ENCODE peak calls at places on chromosomes 5 and 9, in seven cellular contexts. L is IMR-90, N is mesendoderm, I is neuronal stem cell, S is trophoblast cell, A is H9, E is H1. M is an unnamed sample.

GRCh38 chr5:143682221-143682620 is 129.7 kb upstream of the HMHB1 start:
- DNase-seq in L (peak; percentile 79), N (no peak), I (no peak), S (no peak), A (no peak), E (no peak), M (peak; percentile 13)

GRCh38 chr5:100273846-100274580 is 261.2 kb upstream of the FAM174A start:
- DNase-seq in L (no peak), N (no peak), I (no peak), S (peak; percentile 63), A (no peak), E (no peak), M (no peak)

GRCh38 chr5:172280937-172281336 is 2.6 kb downstream of the UBTD2 start:
- DNase-seq in L (peak; percentile 77), N (no peak), I (no peak), S (no peak), A (no peak), E (no peak), M (peak; percentile 53)

GRCh38 chr5:132293066-132293991 is 865 bp upstream of the SLC22A4 start:
- DNase-seq in L (peak; percentile 87), N (peak; percentile 90), I (peak; percentile 76), S (peak; percentile 97), A (peak; percentile 79), E (no peak), M (peak; percentile 95)

GRCh38 chr5:12358371-12359090 is 454.3 kb upstream of the CTNND2 start:
- DNase-seq in L (no peak), N (no peak), I (no peak), S (no peak), A (no peak), E (no peak), M (no peak)

GRCh38 chr9:136882109-136882946 is 4.0 kb upstream of the TRAF2 start:
- DNase-seq in L (peak; percentile 87), N (peak; percentile 63), I (no peak), S (peak; percentile 61), A (peak; percentile 62), E (no peak), M (peak; percentile 95)

GRCh38 chr5:92945630-92946097 is 635.4 kb downstream of the NR2F1-AS1 start:
- DNase-seq in L (peak; percentile 28), N (no peak), I (no peak), S (no peak), A (no peak), E (no peak), M (no peak)

GRCh38 chr5:100668511-100668910 is 133.3 kb downstream of the FAM174A start:
- DNase-seq in L (peak; percentile 48), N (peak; percentile 76), I (no peak), S (no peak), A (no peak), E (no peak), M (peak; percentile 26)

GRCh38 chr5:179906294-179906794 is 1.4 kb downstream of the TBC1D9B start:
- DNase-seq in L (no peak), N (no peak), I (no peak), S (no peak), A (peak; percentile 43), E (no peak), M (no peak)

GRCh38 chr5:179902763-179903158 is 4.9 kb downstream of the TBC1D9B start:
- DNase-seq in L (no peak), N (no peak), I (no peak), S (no peak), A (no peak), E (no peak), M (no peak)

GRCh38 chr5:179906795-179907569 is 715 bp downstream of the TBC1D9B start:
- DNase-seq in L (peak; percentile 7), N (no peak), I (no peak), S (no peak), A (peak; percentile 56), E (no peak), M (peak; percentile 28)

GRCh38 chr5:179904463-179905143 is 3.1 kb downstream of the TBC1D9B start:
- DNase-seq in L (no peak), N (no peak), I (no peak), S (no peak), A (no peak), E (no peak), M (no peak)

DNA sequence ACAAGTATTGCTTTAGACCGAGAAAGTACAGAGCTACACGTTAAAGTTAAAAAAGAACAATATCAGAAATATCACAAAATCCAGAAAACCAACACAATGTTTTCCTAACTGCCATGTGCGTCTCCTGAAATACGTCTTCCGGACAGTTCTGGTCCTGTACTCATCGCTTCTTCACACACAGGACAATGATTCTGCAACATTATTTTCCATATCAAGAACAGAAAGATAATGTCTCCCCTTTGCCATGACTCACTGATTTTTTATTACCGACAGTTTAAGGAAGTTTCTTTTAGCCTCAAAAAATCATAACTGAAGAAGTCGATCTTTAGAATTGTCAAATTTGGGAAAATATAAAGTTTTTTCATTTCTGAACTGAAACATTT is 2.6 kb downstream of the TBC1D9B start:
- DNase-seq in L (no peak), N (no peak), I (no peak), S (no peak), A (no peak), E (no peak), M (no peak)
- H3K79me1 ChIP-seq in L (peaks cover 34% of the 10 kb centered on the region), N (peaks cover 5% of the 10 kb centered on the region), I (peaks cover 10% of the 10 kb centered on the region), S (peaks cover 4% of the 10 kb centered on the region), A (no peaks in the 10 kb centered on the region), E (peaks cover 6% of the 10 kb centered on the region), M (peaks cover 45% of the 10 kb centered on the region)

GRCh38 chr5:140540227-140540626 is 7.2 kb upstream of the EIF4EBP3 start:
- DNase-seq in L (no peak), N (no peak), I (no peak), S (no peak), A (no peak), E (no peak), M (no peak)
- H3K79me1 ChIP-seq in L (no peaks in the 10 kb centered on the region), N (no peaks in the 10 kb centered on the region), I (peaks cover 3% of the 10 kb centered on the region), S (no peaks in the 10 kb centered on the region), A (no peaks in the 10 kb centered on the region), E (no peaks in the 10 kb centered on the region), M (peaks cover 10% of the 10 kb centered on the region)

GRCh38 chr9:105954517-105954916 is 260.2 kb downstream of the TMEM38B start:
- DNase-seq in L (no peak), N (no peak), I (no peak), S (no peak), A (no peak), E (no peak), M (no peak)

GRCh38 chr9:105950894-105951293 is 256.6 kb downstream of the TMEM38B start:
- DNase-seq in L (no peak), N (no peak), I (no peak), S (no peak), A (no peak), E (no peak), M (no peak)

GRCh38 chr9:105950448-105950847 is 256.1 kb downstream of the TMEM38B start:
- DNase-seq in L (no peak), N (no peak), I (no peak), S (no peak), A (no peak), E (no peak), M (no peak)
- H3K79me1 ChIP-seq in L (no peaks in the 10 kb centered on the region), N (no peaks in the 10 kb centered on the region), I (no peaks in the 10 kb centered on the region), S (no peaks in the 10 kb centered on the region), A (no peaks in the 10 kb centered on the region), E (no peaks in the 10 kb centered on the region), M (no peaks in the 10 kb centered on the region)

DNA sequence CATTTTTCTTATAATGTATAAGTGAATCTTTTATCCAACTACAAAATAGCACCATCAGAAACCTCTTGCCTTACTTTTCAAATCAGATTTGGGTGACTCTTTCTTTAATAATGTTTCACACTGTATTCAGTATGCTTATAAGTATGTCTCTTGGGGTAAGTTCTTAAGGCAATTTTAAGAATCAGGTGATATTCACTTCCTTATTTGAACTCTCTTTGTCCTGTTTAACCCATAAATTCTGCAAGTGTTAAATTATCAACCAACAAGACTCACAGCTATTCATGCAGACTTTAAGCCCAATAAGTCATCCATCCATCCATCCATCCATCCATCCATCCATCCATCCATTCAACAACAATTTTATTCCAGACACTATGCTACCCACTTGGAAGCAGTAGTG is 142.7 kb upstream of the FBXL17 start:
- DNase-seq in L (no peak), N (no peak), I (no peak), S (no peak), A (no peak), E (no peak), M (no peak)
- H3K79me1 ChIP-seq in L (no peaks in the 10 kb centered on the region), N (no peaks in the 10 kb centered on the region), I (no peaks in the 10 kb centered on the region), S (peaks cover 4% of the 10 kb centered on the region), A (no peaks in the 10 kb centered on the region), E (no peaks in the 10 kb centered on the region), M (no peaks in the 10 kb centered on the region)

GRCh38 chr5:67396975-67397374 is 200.4 kb upstream of the CD180 start:
- DNase-seq in L (no peak), N (no peak), I (no peak), S (no peak), A (no peak), E (no peak), M (no peak)

GRCh38 chr5:67400752-67401151 is 204.2 kb upstream of the CD180 start:
- DNase-seq in L (no peak), N (no peak), I (no peak), S (no peak), A (no peak), E (no peak), M (no peak)

GRCh38 chr5:67401166-67401565 is 204.6 kb upstream of the CD180 start:
- DNase-seq in L (no peak), N (no peak), I (no peak), S (no peak), A (no peak), E (no peak), M (no peak)

GRCh38 chr5:67393211-67393610 is 196.6 kb upstream of the CD180 start:
- DNase-seq in L (no peak), N (no peak), I (no peak), S (no peak), A (no peak), E (no peak), M (no peak)

GRCh38 chr5:67395790-67396418 is 199.3 kb upstream of the CD180 start:
- DNase-seq in L (no peak), N (no peak), I (no peak), S (no peak), A (no peak), E (no peak), M (no peak)
- H3K79me1 ChIP-seq in L (no peaks in the 10 kb centered on the region), N (no peaks in the 10 kb centered on the region), I (no peaks in the 10 kb centered on the region), S (no peaks in the 10 kb centered on the region), A (no peaks in the 10 kb centered on the region), E (no peaks in the 10 kb centered on the region), M (no peaks in the 10 kb centered on the region)